ENCODE peak calls at places on chromosomes 1 and 21, in ten cellular contexts. S is iPS DF 19.7; I is HS-5; R is CD4-positive, alpha-beta T cell; J is activated naive CD4-positive, alpha-beta T cell; A is cardiac muscle cell; N is KBM-7; G is A549; E is Caki2; M is activated CD4-positive, CD25-positive, alpha-beta regulatory T cell treated with anti-CD3 and anti-CD28 coated beads, Interleukin-2, amount 50 U/mL, for 72 hours. W is an unnamed sample.

GRCh38 chr1:6947952-6948351 is 162.7 kb downstream of the CAMTA1 start:
- DNase-seq in S (no peak), I (no peak), R (no peak), J (no peak), A (no peak), N (no peak), G (no peak), E (no peak), M (no peak), W (no peak)

GRCh38 chr1:204563780-204564179 is 47.6 kb downstream of the MDM4 start:
- DNase-seq in S (no peak), I (no peak), R (no peak), J (no peak), A (no peak), N (no peak), G (no peak), E (no peak), M (no peak), W (no peak)

GRCh38 chr21:36164427-36164784 is 7.8 kb downstream of the DOP1B start:
- DNase-seq in S (no peak), I (no peak), R (no peak), J (no peak), A (no peak), N (no peak), G (no peak), E (no peak), M (no peak), W (no peak)

GRCh38 chr1:160777486-160778089 is 18.4 kb upstream of the LY9 start:
- DNase-seq in S (peak; percentile 33), I (no peak), R (peak; percentile 26), J (no peak), A (peak; percentile 55), N (peak; percentile 60), G (peak; percentile 27), E (no peak), M (no peak), W (peak; percentile 4)

GRCh38 chr1:67250051-67250653 is 57.5 kb upstream of the IL12RB2 start:
- DNase-seq in S (no peak), I (no peak), R (no peak), J (no peak), A (no peak), N (no peak), G (no peak), E (no peak), M (no peak), W (no peak)

GRCh38 chr1:9242338-9242969 is 7.9 kb downstream of the H6PD start:
- DNase-seq in S (no peak), I (no peak), R (no peak), J (no peak), A (no peak), N (no peak), G (no peak), E (no peak), M (no peak), W (no peak)

GRCh38 chr1:176448340-176448739 is 14.6 kb upstream of the PAPPA2 start:
- DNase-seq in S (no peak), I (no peak), R (no peak), J (no peak), A (no peak), N (no peak), G (no peak), E (no peak), M (no peak), W (no peak)

GRCh38 chr1:81559662-81560350 is 240.9 kb upstream of the ADGRL2 start:
- DNase-seq in S (no peak), I (no peak), R (no peak), J (no peak), A (no peak), N (no peak), G (no peak), E (no peak), M (no peak), W (no peak)

GRCh38 chr1:167601442-167602380 is 28.3 kb upstream of the RCSD1 start:
- DNase-seq in S (no peak), I (no peak), R (no peak), J (no peak), A (no peak), N (peak; percentile 83), G (no peak), E (no peak), M (no peak), W (no peak)

GRCh38 chr1:12462586-12462985 is 155.4 kb downstream of the DHRS3 start:
- DNase-seq in S (no peak), I (no peak), R (no peak), J (no peak), A (no peak), N (no peak), G (no peak), E (no peak), M (no peak), W (no peak)

GRCh38 chr1:235586413-235586812 is 63.2 kb downstream of the GNG4 start:
- DNase-seq in S (no peak), I (no peak), R (no peak), J (no peak), A (no peak), N (no peak), G (no peak), E (no peak), M (no peak), W (no peak)

GRCh38 chr1:209641216-209642181 is 10.7 kb downstream of the LAMB3 start:
- DNase-seq in S (no peak), I (no peak), R (no peak), J (no peak), A (peak; percentile 88), N (no peak), G (no peak), E (no peak), M (no peak), W (no peak)

GRCh38 chr1:87213126-87213496 is 115.6 kb upstream of the LMO4 start:
- DNase-seq in S (no peak), I (no peak), R (no peak), J (no peak), A (no peak), N (no peak), G (no peak), E (no peak), M (no peak), W (no peak)

GRCh38 chr1:209667701-209668100 is 7.5 kb upstream of the G0S2 start:
- DNase-seq in S (no peak), I (no peak), R (no peak), J (no peak), A (no peak), N (no peak), G (no peak), E (no peak), M (no peak), W (no peak)

GRCh38 chr1:203424861-203425667 is 50.5 kb upstream of the PRELP start:
- DNase-seq in S (no peak), I (no peak), R (no peak), J (no peak), A (no peak), N (no peak), G (no peak), E (no peak), M (no peak), W (no peak)

GRCh38 chr21:44805226-44805625 is 3.6 kb upstream of the UBE2G2 start:
- DNase-seq in S (no peak), I (no peak), R (no peak), J (no peak), A (no peak), N (no peak), G (no peak), E (no peak), M (no peak), W (no peak)

GRCh38 chr1:71950579-71950978 is 331.8 kb downstream of the NEGR1 start:
- DNase-seq in S (no peak), I (no peak), R (no peak), J (no peak), A (no peak), N (no peak), G (no peak), E (no peak), M (no peak), W (no peak)